ENCODE peak calls at places on chromosome 22, in four cellular contexts. X is AG10803, A is Peyer's patch, B is NB4. F is an unnamed sample.
A peak's percentile ranks its signal among the peaks of the same experiment; 100 is the strongest.

GRCh38 chr22:48781391-48781790 is 1046.3 kb downstream of the BRD1 start:
- DNase-seq in X (no peak), B (no peak), A (peak; percentile 8), F (no peak)

GRCh38 chr22:24417200-24417599 is 10.2 kb upstream of the ADORA2A start:
- DNase-seq in B (peak; percentile 50), X (no peak), A (no peak), F (no peak)

GRCh38 chr22:47163876-47164513 is 401.5 kb downstream of the TBC1D22A start:
- DNase-seq in A (no peak), X (no peak), B (no peak), F (no peak)

GRCh38 chr22:46463435-46464227 is 73.8 kb downstream of the CELSR1 start:
- DNase-seq in A (no peak), B (no peak), X (no peak), F (no peak)

GRCh38 chr22:49785841-49786451 is 41.7 kb downstream of the BRD1 start:
- DNase-seq in B (peak; percentile 57), X (no peak), A (no peak), F (no peak)

GRCh38 chr22:41687901-41688364 is 734 bp downstream of the SNU13 start:
- DNase-seq in B (peak; percentile 73), X (peak; percentile 25), A (peak; percentile 34), F (peak; percentile 41)

GRCh38 chr22:26438006-26438405 is 8.9 kb downstream of the ASPHD2 start:
- DNase-seq in X (no peak), A (no peak), B (no peak), F (no peak)

GRCh38 chr22:28016781-28017557 is 97.9 kb upstream of the PITPNB start:
- DNase-seq in B (no peak), X (no peak), A (no peak), F (no peak)

GRCh38 chr22:49514656-49515055 is 313.0 kb downstream of the BRD1 start:
- DNase-seq in B (no peak), A (no peak), X (no peak), F (no peak)

GRCh38 chr22:29859976-29860766 is 22.1 kb upstream of the ASCC2 start:
- DNase-seq in X (no peak), A (no peak), B (peak; percentile 58), F (no peak)

GRCh38 chr22:28857288-28857687 is 26.1 kb upstream of the ZNRF3 start:
- DNase-seq in X (no peak), B (no peak), A (no peak), F (no peak)

GRCh38 chr22:49656291-49656851 is 171.3 kb downstream of the BRD1 start:
- DNase-seq in B (no peak), X (no peak), A (no peak), F (no peak)

GRCh38 chr22:46813816-46814597 is 51.6 kb downstream of the TBC1D22A start:
- DNase-seq in B (no peak), A (no peak), X (peak; percentile 76), F (peak; percentile 27)

GRCh38 chr22:20579273-20580120 is 72.1 kb downstream of the MED15 start:
- DNase-seq in A (no peak), X (no peak), B (no peak), F (no peak)

GRCh38 chr22:35733742-35734516 is 16.3 kb downstream of the APOL5 start:
- DNase-seq in A (no peak), B (no peak), X (peak; percentile 27), F (no peak)

GRCh38 chr22:26846645-26847044 is 189.3 kb downstream of the MIAT start:
- DNase-seq in A (no peak), X (peak; percentile 13), B (no peak), F (no peak)

GRCh38 chr22:25509391-25509791 is 55.1 kb upstream of the GRK3 start:
- DNase-seq in B (no peak), X (no peak), A (no peak), F (no peak)

GRCh38 chr22:47371263-47372090 is 609.0 kb downstream of the TBC1D22A start:
- DNase-seq in B (no peak), A (no peak), X (no peak), F (no peak)

GRCh38 chr22:23781533-23781932 is 5.2 kb upstream of the SMARCB1 start:
- DNase-seq in A (no peak), X (peak; percentile 79), B (no peak), F (peak; percentile 54)

GRCh38 chr22:20423636-20424511 is 13.8 kb downstream of the SCARF2 start:
- DNase-seq in A (no peak), X (no peak), B (peak; percentile 54), F (no peak)

GRCh38 chr22:50569896-50570535 is 7.3 kb upstream of the SYCE3 start:
- DNase-seq in X (no peak), A (no peak), B (no peak), F (no peak)

GRCh38 chr22:46758867-46759290 is 3.6 kb upstream of the TBC1D22A start:
- DNase-seq in X (peak; percentile 61), B (peak; percentile 78), A (peak; percentile 55), F (peak; percentile 63)

GRCh38 chr22:19291580-19292261 is at the start of gene CLTCL1:
- DNase-seq in A (peak; percentile 74), X (peak; percentile 72), B (peak; percentile 80), F (peak; percentile 74)

GRCh38 chr22:19622061-19622441 is 92.3 kb upstream of the SEPTIN5 start:
- DNase-seq in A (peak; percentile 68), B (peak; percentile 38), X (no peak), F (no peak)

GRCh38 chr22:19554834-19555404 is 30.7 kb upstream of the CLDN5 start:
- DNase-seq in X (peak; percentile 26), A (no peak), B (no peak), F (peak; percentile 29)

GRCh38 chr22:20552913-20553401 is 45.5 kb downstream of the MED15 start:
- DNase-seq in A (no peak), B (no peak), X (no peak), F (peak; percentile 98)

GRCh38 chr22:30214703-30215405 is 31.7 kb downstream of the LIF start:
- DNase-seq in B (no peak), A (no peak), X (no peak), F (no peak)

GRCh38 chr22:31625661-31626426 is 36.2 kb downstream of the PISD start:
- DNase-seq in A (no peak), B (no peak), X (no peak), F (peak; percentile 52)

GRCh38 chr22:29977107-29977506 is 94.1 kb downstream of the MTMR3 start:
- DNase-seq in B (no peak), A (no peak), X (no peak), F (no peak)

GRCh38 chr22:30470655-30471054 is 1.2 kb downstream of the SEC14L3 start:
- DNase-seq in B (no peak), A (no peak), X (no peak), F (no peak)

GRCh38 chr22:46795140-46795539 is 32.7 kb downstream of the TBC1D22A start:
- DNase-seq in X (no peak), B (no peak), A (peak; percentile 6), F (no peak)

GRCh38 chr22:49636214-49636613 is 191.5 kb downstream of the BRD1 start:
- DNase-seq in B (no peak), X (no peak), A (no peak), F (no peak)

DNA sequence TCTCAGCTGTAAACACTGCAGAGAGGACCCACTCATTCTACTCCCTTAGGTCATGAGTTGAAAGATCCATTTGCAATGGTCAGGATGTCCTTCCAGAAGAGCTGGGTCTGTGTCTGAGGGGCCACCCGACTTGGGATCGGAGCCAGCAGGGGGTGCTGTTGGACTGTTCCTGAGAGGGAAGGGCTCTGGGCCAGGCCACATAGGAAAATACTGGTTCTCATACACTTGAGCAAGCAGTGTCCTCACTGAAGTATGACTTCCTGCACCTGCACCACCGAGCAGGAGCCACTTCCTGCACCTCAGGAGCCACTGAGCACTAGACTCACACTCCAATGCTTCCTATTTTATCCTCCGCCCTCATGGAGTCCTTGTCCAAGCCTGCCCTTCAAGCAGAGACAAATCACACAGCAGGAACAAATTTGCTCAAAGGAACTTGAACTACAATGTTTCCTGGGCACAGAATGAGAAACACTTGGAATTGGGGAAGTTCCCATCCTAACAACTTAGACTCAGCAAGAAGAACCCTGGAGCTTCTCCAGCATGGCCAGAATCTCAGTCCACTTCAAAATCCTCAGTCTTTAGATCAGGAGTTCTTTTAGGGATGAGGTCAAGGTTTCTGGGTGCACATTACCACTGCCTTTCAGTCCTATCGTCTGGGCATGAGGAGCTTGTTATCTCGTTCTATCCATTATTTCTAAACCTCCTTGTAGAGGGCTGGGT is 36.6 kb upstream of the VPREB1 start:
- DNase-seq in A (peak; percentile 91), B (peak; percentile 81), X (peak; percentile 49), F (peak; percentile 70)
- TF ChIP-seq CTCF in A (peak; percentile 57), B (peak; percentile 65), X (peak; percentile 60), F (peak; percentile 76)

GRCh38 chr22:33057363-33057995 is 702 bp downstream of the SYN3 start:
- DNase-seq in X (no peak), B (no peak), A (no peak), F (no peak)
- TF ChIP-seq CTCF in X (no peak), B (no peak), A (no peak), F (no peak)

DNA sequence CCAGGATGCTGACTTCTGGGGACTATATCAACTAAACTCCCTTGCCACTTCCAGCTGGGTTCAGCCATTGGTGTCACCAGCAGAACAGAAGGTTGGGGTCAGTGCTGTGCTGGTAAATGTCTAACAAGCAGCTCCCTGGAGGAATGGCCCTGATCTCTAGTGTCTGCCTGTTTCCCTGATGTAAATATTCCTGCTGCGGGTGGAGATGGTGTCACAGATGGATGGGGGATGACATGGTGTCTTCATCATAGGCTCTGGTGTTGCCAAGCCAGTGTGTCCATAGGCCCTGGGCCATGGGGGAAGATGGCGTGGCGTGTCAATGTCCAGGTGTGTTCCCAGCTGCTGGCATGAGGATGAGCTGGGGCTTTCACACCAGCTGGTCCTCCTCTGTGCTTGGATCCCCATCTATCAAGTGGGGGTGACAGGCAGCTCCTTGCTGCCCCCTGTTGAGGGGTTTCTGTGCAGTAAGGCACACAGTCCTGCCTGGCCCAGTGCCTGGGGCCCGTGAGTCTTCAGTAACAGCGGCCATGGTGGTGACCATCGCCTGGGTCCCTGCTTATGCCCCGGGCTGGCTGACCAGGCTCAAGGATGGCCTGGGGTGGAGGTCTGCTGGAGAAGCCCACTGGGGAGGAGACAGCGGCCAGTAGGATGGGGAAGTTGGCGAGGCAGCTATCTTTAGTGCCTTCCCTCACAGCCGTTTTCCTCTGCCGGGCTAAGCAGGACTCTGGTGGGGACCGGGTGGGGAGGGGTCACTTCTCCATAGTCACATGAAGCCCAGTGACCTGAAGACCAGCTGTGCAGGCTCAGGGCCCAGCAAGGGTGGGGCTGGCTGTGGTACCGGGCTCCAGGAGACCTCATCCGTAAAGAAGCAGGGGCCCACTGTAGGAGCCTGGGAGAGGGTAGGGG is 12.7 kb downstream of the RPL3 start:
- DNase-seq in B (peak; percentile 61), X (no peak), A (peak; percentile 56), F (no peak)
- TF ChIP-seq CTCF in B (peak; percentile 58), X (peak; percentile 19), A (no peak), F (peak; percentile 42)

DNA sequence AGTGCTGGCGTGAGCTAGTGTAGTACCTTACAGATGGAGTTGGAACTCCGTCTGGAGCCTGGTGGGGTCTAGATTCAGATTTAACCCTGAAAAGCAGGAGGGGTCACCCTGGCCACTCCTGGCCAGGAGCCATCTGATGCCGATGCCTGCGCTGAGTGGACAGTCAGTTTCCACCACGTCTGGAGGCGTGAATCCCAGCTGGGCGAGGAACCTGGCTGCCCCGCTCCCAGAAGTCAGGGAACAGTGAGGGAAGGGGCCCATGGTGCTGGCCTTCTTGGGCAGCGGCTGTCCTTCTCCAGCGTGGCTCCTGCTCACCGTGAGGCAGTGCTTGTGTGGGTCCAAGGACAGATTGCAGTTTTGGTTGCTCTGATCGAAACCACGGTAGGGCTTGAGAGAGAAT is 76.3 kb downstream of the PARVB start:
- DNase-seq in X (no peak), A (no peak), B (no peak), F (no peak)
- TF ChIP-seq CTCF in X (no peak), A (no peak), B (no peak), F (no peak)

GRCh38 chr22:45101828-45102227 is 61.9 kb upstream of the NUP50 start:
- DNase-seq in X (peak; percentile 80), B (peak; percentile 88), A (peak; percentile 18), F (peak; percentile 81)
- TF ChIP-seq CTCF in X (peak; percentile 88), B (peak; percentile 61), A (no peak), F (peak; percentile 79)

F was measured in fibroblast of villous mesenchyme.